ENCODE peak calls at places on chromosomes 3 and 15, in nine cellular contexts. R is endodermal cell, L is left lung, B is esophagus squamous epithelium, M is psoas muscle, T is neural progenitor cell, S is thoracic aorta, D is heart right ventricle, Z is pancreas. E is an unnamed sample.

GRCh38 chr15:47587938-47588817 is 129.1 kb upstream of the SEMA6D start:
- DNase-seq in R (no peak), L (no peak), B (no peak), M (no peak), T (peak; percentile 64), S (no peak), D (no peak), Z (no peak), E (no peak)

GRCh38 chr3:196502775-196503181 is 790 bp downstream of the RNF168 start:
- DNase-seq in R (peak; percentile 54), L (peak; percentile 49), B (no peak), M (peak; percentile 59), T (peak; percentile 45), S (peak; percentile 30), D (peak; percentile 39), Z (peak; percentile 62), E (no peak)

GRCh38 chr3:170418422-170419300 is at the start of gene CLDN11:
- DNase-seq in R (peak; percentile 86), L (no peak), B (no peak), M (peak; percentile 53), T (peak; percentile 85), S (no peak), D (peak; percentile 37), Z (peak; percentile 66), E (no peak)

GRCh38 chr3:151890721-151891141 is 17.3 kb downstream of the SUCNR1 start:
- DNase-seq in R (no peak), L (no peak), B (no peak), M (no peak), T (no peak), S (no peak), D (no peak), Z (no peak), E (no peak)

GRCh38 chr15:82970696-82971095 is 15.3 kb upstream of the RAMAC start:
- DNase-seq in R (no peak), L (no peak), B (no peak), M (no peak), T (no peak), S (no peak), D (no peak), Z (no peak), E (no peak)

GRCh38 chr15:60054472-60054871 is 50.4 kb downstream of the FOXB1 start:
- DNase-seq in R (no peak), L (no peak), B (no peak), M (no peak), T (no peak), S (no peak), D (no peak), Z (no peak), E (no peak)

GRCh38 chr3:136960838-136961836 is 3.4 kb downstream of the IL20RB start:
- DNase-seq in R (no peak), L (no peak), B (no peak), M (no peak), T (no peak), S (no peak), D (no peak), Z (no peak), E (no peak)

GRCh38 chr3:48187579-48188265 is 495 bp downstream of the CDC25A start:
- DNase-seq in R (peak; percentile 75), L (no peak), B (peak; percentile 19), M (no peak), T (no peak), S (no peak), D (peak; percentile 69), Z (peak; percentile 82), E (peak; percentile 78)

GRCh38 chr15:29089731-29090616 is 179.6 kb downstream of the NSMCE3 start:
- DNase-seq in R (no peak), L (no peak), B (no peak), M (no peak), T (peak; percentile 46), S (no peak), D (no peak), Z (no peak), E (no peak)

GRCh38 chr3:48929358-48930035 is 10.9 kb downstream of the ARIH2 start:
- DNase-seq in R (no peak), L (no peak), B (no peak), M (no peak), T (no peak), S (no peak), D (no peak), Z (no peak), E (no peak)

GRCh38 chr3:37680393-37680792 is 181.3 kb upstream of the CTDSPL start:
- DNase-seq in R (no peak), L (no peak), B (no peak), M (no peak), T (no peak), S (no peak), D (no peak), Z (no peak), E (no peak)

GRCh38 chr3:127288921-127289645 is 1.2 kb upstream of the PRR20G start:
- DNase-seq in R (peak; percentile 65), L (no peak), B (no peak), M (no peak), T (no peak), S (no peak), D (no peak), Z (no peak), E (no peak)

GRCh38 chr3:17846466-17846865 is 104.0 kb upstream of the TBC1D5 start:
- DNase-seq in R (peak; percentile 89), L (no peak), B (no peak), M (no peak), T (peak; percentile 16), S (no peak), D (no peak), Z (no peak), E (no peak)

GRCh38 chr15:48096813-48097212 is 24.0 kb upstream of the SLC24A5 start:
- DNase-seq in R (no peak), L (no peak), B (no peak), M (no peak), T (no peak), S (no peak), D (no peak), Z (no peak), E (no peak)

GRCh38 chr3:4849136-4849535 is 130.1 kb upstream of the BHLHE40 start:
- DNase-seq in R (no peak), L (no peak), B (no peak), M (no peak), T (no peak), S (no peak), D (no peak), Z (no peak), E (no peak)

GRCh38 chr3:117144832-117145231 is 435.3 kb downstream of the TUSC7 start:
- DNase-seq in R (no peak), L (no peak), B (no peak), M (no peak), T (no peak), S (no peak), D (no peak), Z (no peak), E (no peak)

DNA sequence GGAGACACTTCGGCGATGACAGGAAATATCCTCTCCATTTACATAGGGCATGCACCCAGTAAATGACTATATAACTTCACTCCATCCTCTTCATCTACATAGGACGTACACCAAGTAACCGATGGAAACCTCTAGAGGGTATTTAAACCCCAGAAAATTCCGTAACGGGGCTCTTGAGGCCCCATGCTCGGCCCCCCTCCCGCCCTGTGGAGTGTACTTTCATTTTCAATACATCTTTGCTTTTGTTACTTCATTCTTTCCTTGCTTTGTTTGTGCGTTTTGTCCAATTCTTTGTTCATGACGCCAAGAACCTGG is 7.5 kb upstream of the FAM107A start:
- DNase-seq in R (no peak), L (no peak), B (no peak), M (no peak), T (no peak), S (no peak), D (no peak), Z (no peak), E (no peak)
- H3K27ac ChIP-seq in R (no peak overlapping the region), L (peak overlapping the region; percentile 76), B (peak overlapping the region; percentile 84), M (peak overlapping the region; percentile 65), T (no peak overlapping the region), S (peak overlapping the region; percentile 46), D (peak overlapping the region; percentile 81), Z (no peak overlapping the region), E (peak overlapping the region; percentile 60)

DNA sequence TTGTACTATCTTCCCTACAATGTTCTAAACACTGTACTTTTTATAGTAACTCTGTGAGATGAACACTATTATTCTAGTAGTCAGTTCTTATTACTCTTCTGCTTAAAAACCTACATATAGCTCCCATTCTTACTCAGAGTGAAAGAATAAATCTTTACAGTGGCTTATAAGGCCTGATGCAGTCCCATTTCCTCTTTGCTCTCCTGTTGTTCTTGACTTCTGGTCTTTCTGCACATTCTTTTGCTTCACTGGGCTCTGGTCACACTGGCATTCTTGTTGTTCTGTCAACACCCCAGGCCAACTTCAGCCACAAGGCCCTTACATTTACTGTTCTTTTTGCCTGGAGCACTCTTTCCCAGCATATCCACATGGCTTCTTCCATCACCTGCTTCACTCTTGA is 58.2 kb upstream of the TP63 start:
- DNase-seq in R (no peak), L (no peak), B (no peak), M (no peak), T (no peak), S (no peak), D (no peak), Z (no peak), E (no peak)
- TF ChIP-seq CTCF in R (no peak), L (no peak), B (no peak), M (no peak), T (no peak), S (no peak), D (no peak), Z (no peak), E (no peak)

DNA sequence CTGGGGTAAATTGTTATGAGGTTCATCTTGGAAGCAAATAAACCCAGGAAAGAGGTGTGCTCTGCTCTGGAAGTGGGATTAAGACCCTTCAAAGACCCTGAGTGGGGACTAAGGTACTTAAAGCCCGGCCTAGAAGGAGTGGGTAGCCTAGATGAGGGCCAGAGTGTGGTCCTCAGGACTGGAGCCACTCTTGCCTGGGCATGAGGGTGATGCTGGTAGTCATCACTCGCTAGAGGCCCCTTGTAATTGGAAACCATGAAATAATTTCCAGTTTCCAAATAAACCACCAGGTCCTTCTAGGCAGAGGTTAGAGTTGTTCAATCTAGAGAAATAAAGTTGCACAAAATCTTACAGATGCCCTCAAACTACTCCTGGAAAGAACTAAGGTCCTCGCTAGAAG is 15.2 kb upstream of the LMCD1 start:
- DNase-seq in R (no peak), L (no peak), B (no peak), M (no peak), T (no peak), S (no peak), D (no peak), Z (no peak), E (no peak)
- H3K4me1 ChIP-seq in R (peaks cover 6% of the 10 kb centered on the region), L (peaks cover 21% of the 10 kb centered on the region), B (peaks cover 53% of the 10 kb centered on the region), M (peaks cover 66% of the 10 kb centered on the region), T (peaks cover 22% of the 10 kb centered on the region), S (peaks cover 41% of the 10 kb centered on the region), D (peaks cover 42% of the 10 kb centered on the region), Z (peaks cover 9% of the 10 kb centered on the region), E (peaks cover 74% of the 10 kb centered on the region)

DNA sequence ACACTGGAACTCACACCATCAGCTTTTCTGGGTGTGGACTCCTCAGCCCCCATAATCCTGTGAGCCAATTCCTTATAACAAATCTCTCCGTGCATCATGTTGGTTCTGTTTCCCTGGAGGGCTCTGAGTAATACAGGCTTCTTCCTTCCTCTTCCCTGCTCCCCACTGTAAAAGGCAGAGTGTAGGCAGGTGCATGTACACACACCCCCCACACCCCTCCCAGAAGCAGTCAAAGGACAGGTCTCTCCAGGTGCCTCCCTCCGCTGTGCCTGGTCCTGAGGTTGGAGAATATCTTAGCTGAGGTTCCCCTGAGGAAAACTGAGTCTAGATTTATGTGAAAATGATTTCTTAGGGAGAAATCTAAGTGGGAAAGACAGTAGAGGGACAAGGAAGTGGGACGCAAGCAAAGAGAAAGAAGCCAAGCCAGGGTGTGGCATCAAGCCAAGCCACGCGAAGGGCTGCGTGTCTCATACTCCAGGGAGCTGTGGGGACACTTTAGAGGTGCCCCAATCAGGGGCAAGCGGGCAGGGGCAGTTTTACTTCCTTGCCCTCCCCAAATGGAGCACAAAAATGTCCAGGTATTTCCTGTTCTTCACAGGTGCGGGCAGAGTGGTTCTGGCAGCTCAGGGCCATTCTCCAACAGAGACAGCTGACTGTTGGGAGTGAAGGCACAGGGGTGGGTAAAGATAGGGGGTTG is 86.6 kb downstream of the HMG20A start:
- DNase-seq in R (no peak), L (peak; percentile 48), B (no peak), M (peak; percentile 63), T (no peak), S (no peak), D (peak; percentile 78), Z (peak; percentile 81), E (no peak)
- H3K27ac ChIP-seq in R (no peak overlapping the region), L (peak overlapping the region; percentile 66), B (peak overlapping the region; percentile 66), M (peak overlapping the region; percentile 80), T (no peak overlapping the region), S (peak overlapping the region; percentile 56), D (peak overlapping the region; percentile 89), Z (peak overlapping the region; percentile 61), E (peak overlapping the region; percentile 66)

E was measured in ascending aorta.